ENCODE peak calls at places on chromosome 3, in eight cellular contexts. One of them, this sample, is unnamed.

GRCh38 chr3:16266714-16267113 is 1.7 kb downstream of the OXNAD1 start:
- DNase-seq in PC-3: peak; percentile 23
- DNase-seq in colonic mucosa: no peak
- DNase-seq in left lung: no peak
- DNase-seq in K562: no peak
- DNase-seq in cardiac muscle cell: no peak
- DNase-seq in spleen: no peak
- DNase-seq in heart left ventricle: no peak
- DNase-seq in this sample: no peak

GRCh38 chr3:173893066-173893465 is 495.5 kb downstream of the NLGN1 start:
- DNase-seq in PC-3: peak; percentile 87
- DNase-seq in colonic mucosa: no peak
- DNase-seq in left lung: no peak
- DNase-seq in K562: no peak
- DNase-seq in cardiac muscle cell: no peak
- DNase-seq in spleen: no peak
- DNase-seq in heart left ventricle: no peak
- DNase-seq in this sample: no peak

GRCh38 chr3:171977860-171978259 is 61.5 kb upstream of the FNDC3B start:
- DNase-seq in PC-3: no peak
- DNase-seq in colonic mucosa: no peak
- DNase-seq in left lung: no peak
- DNase-seq in K562: no peak
- DNase-seq in cardiac muscle cell: no peak
- DNase-seq in spleen: no peak
- DNase-seq in heart left ventricle: no peak
- DNase-seq in this sample: no peak

GRCh38 chr3:64681827-64682226 is 6.0 kb downstream of the ADAMTS9 start:
- DNase-seq in PC-3: no peak
- DNase-seq in colonic mucosa: no peak
- DNase-seq in left lung: no peak
- DNase-seq in K562: no peak
- DNase-seq in cardiac muscle cell: no peak
- DNase-seq in spleen: no peak
- DNase-seq in heart left ventricle: no peak
- DNase-seq in this sample: no peak

GRCh38 chr3:73719877-73720276 is 95.1 kb upstream of the PDZRN3 start:
- DNase-seq in PC-3: no peak
- DNase-seq in colonic mucosa: peak; percentile 32
- DNase-seq in left lung: no peak
- DNase-seq in K562: no peak
- DNase-seq in cardiac muscle cell: peak; percentile 55
- DNase-seq in spleen: no peak
- DNase-seq in heart left ventricle: no peak
- DNase-seq in this sample: no peak

GRCh38 chr3:36514171-36514570 is 133.9 kb downstream of the STAC start:
- DNase-seq in PC-3: peak; percentile 36
- DNase-seq in colonic mucosa: no peak
- DNase-seq in left lung: no peak
- DNase-seq in K562: no peak
- DNase-seq in cardiac muscle cell: peak; percentile 23
- DNase-seq in spleen: no peak
- DNase-seq in heart left ventricle: no peak
- DNase-seq in this sample: no peak

GRCh38 chr3:54322354-54322753 is 200.0 kb downstream of the CACNA2D3 start:
- DNase-seq in PC-3: no peak
- DNase-seq in colonic mucosa: peak; percentile 74
- DNase-seq in left lung: no peak
- DNase-seq in K562: no peak
- DNase-seq in cardiac muscle cell: no peak
- DNase-seq in spleen: no peak
- DNase-seq in heart left ventricle: no peak
- DNase-seq in this sample: no peak

GRCh38 chr3:59212128-59212764 is 162.4 kb upstream of the CFAP20DC start:
- DNase-seq in PC-3: peak; percentile 86
- DNase-seq in colonic mucosa: peak; percentile 23
- DNase-seq in left lung: no peak
- DNase-seq in K562: peak; percentile 12
- DNase-seq in cardiac muscle cell: peak; percentile 61
- DNase-seq in spleen: no peak
- DNase-seq in heart left ventricle: no peak
- DNase-seq in this sample: no peak

GRCh38 chr3:12730511-12731234 is 28.4 kb downstream of the TMEM40 start:
- DNase-seq in PC-3: peak; percentile 63
- DNase-seq in colonic mucosa: no peak
- DNase-seq in left lung: no peak
- DNase-seq in K562: no peak
- DNase-seq in cardiac muscle cell: no peak
- DNase-seq in spleen: no peak
- DNase-seq in heart left ventricle: no peak
- DNase-seq in this sample: no peak

DNA sequence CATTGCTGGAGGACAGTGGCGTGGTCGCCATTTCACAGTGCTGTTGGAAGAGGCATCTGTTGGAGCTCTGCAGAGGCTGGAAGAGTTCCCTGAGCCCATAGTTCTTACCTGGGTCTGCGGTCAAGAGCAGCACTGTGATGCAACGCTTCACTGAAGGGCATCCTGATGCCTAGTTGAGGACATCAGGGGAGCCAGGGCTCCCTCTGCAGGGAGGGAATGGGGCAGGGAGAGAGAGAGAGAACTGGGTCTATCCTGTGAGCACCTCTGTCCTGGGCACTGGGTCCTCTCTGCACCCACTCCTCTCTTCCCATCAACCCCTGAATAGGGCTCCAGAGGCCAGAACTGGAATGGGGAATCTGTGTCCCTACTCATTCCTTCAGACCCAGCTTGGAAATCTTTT is 23.9 kb upstream of the MOBP start:
- DNase-seq in PC-3: peak; percentile 25
- DNase-seq in colonic mucosa: no peak
- DNase-seq in left lung: no peak
- DNase-seq in K562: no peak
- DNase-seq in cardiac muscle cell: no peak
- DNase-seq in spleen: no peak
- DNase-seq in heart left ventricle: no peak
- DNase-seq in this sample: no peak
- TF ChIP-seq CTCF in PC-3: peak; percentile 33
- TF ChIP-seq CTCF in colonic mucosa: no peak
- TF ChIP-seq CTCF in left lung: no peak
- TF ChIP-seq CTCF in K562: peak; percentile 52
- TF ChIP-seq CTCF in cardiac muscle cell: peak; percentile 11
- TF ChIP-seq CTCF in spleen: no peak
- TF ChIP-seq CTCF in heart left ventricle: no peak
- TF ChIP-seq CTCF in this sample: no peak

GRCh38 chr3:192170659-192171058 is 556.7 kb downstream of the FGF12 start:
- DNase-seq in PC-3: no peak
- DNase-seq in colonic mucosa: no peak
- DNase-seq in left lung: no peak
- DNase-seq in K562: no peak
- DNase-seq in cardiac muscle cell: no peak
- DNase-seq in spleen: no peak
- DNase-seq in heart left ventricle: no peak
- DNase-seq in this sample: no peak

GRCh38 chr3:192169332-192169915 is 557.9 kb downstream of the FGF12 start:
- DNase-seq in PC-3: no peak
- DNase-seq in colonic mucosa: no peak
- DNase-seq in left lung: no peak
- DNase-seq in K562: no peak
- DNase-seq in cardiac muscle cell: peak; percentile 43
- DNase-seq in spleen: no peak
- DNase-seq in heart left ventricle: no peak
- DNase-seq in this sample: no peak

GRCh38 chr3:192171213-192171612 is 556.1 kb downstream of the FGF12 start:
- DNase-seq in PC-3: no peak
- DNase-seq in colonic mucosa: no peak
- DNase-seq in left lung: no peak
- DNase-seq in K562: no peak
- DNase-seq in cardiac muscle cell: no peak
- DNase-seq in spleen: no peak
- DNase-seq in heart left ventricle: no peak
- DNase-seq in this sample: no peak

GRCh38 chr3:192168202-192168601 is 559.1 kb downstream of the FGF12 start:
- DNase-seq in PC-3: no peak
- DNase-seq in colonic mucosa: no peak
- DNase-seq in left lung: no peak
- DNase-seq in K562: no peak
- DNase-seq in cardiac muscle cell: no peak
- DNase-seq in spleen: no peak
- DNase-seq in heart left ventricle: no peak
- DNase-seq in this sample: no peak

DNA sequence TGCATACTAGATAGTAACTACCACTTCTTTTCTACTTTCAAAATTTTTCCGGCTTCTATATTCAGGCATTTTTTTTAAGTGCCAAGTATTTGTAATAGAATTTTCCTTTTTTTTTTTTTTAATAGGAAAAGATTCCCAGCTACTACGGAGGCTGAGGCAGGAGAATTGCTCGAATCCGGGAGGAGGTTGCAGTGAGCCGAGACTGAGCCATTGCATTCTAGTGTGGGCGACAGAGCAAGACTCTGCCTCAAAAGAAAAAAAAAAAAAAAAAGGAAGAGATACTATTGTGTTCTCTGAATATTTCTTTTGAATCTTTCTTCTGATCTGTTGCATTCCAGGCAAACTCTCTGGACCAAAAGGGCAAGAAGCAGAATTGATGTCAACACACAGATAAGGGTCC is 557.3 kb downstream of the FGF12 start:
- DNase-seq in PC-3: no peak
- DNase-seq in colonic mucosa: no peak
- DNase-seq in left lung: no peak
- DNase-seq in K562: no peak
- DNase-seq in cardiac muscle cell: no peak
- DNase-seq in spleen: no peak
- DNase-seq in heart left ventricle: no peak
- DNase-seq in this sample: no peak
- H3K4me3 ChIP-seq in PC-3: no peak overlapping the region
- H3K4me3 ChIP-seq in colonic mucosa: no peak overlapping the region
- H3K4me3 ChIP-seq in left lung: no peak overlapping the region
- H3K4me3 ChIP-seq in K562: no peak overlapping the region
- H3K4me3 ChIP-seq in cardiac muscle cell: no peak overlapping the region
- H3K4me3 ChIP-seq in spleen: no peak overlapping the region
- H3K4me3 ChIP-seq in heart left ventricle: no peak overlapping the region
- H3K4me3 ChIP-seq in this sample: no peak overlapping the region

DNA sequence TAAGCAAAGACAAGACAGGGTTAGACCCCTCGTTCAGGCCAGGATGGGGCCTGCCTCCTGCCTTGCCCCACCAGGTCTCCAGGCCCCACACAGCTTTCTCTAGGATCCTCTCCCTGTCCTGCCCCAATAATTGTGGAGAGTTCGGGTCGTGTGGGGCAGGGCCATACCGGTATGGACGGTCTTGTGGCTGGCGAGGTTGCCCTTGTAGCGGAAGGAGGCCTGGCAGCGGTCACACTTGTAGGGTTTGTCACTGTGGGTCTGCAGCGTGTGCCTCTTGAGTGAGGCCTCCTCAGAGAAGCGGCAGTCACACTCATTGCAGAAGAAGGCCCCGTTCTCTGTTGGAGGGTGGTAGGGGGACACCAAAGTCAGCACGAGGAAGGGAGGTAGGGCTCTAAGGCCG is 18.7 kb downstream of the BCL6 start:
- DNase-seq in PC-3: no peak
- DNase-seq in colonic mucosa: no peak
- DNase-seq in left lung: no peak
- DNase-seq in K562: no peak
- DNase-seq in cardiac muscle cell: no peak
- DNase-seq in spleen: no peak
- DNase-seq in heart left ventricle: no peak
- DNase-seq in this sample: no peak
- H3K36me3 ChIP-seq in PC-3: peaks cover 60% of the 10 kb centered on the region
- H3K36me3 ChIP-seq in colonic mucosa: peaks cover 13% of the 10 kb centered on the region
- H3K36me3 ChIP-seq in left lung: peaks cover 23% of the 10 kb centered on the region
- H3K36me3 ChIP-seq in K562: no peaks in the 10 kb centered on the region
- H3K36me3 ChIP-seq in cardiac muscle cell: peaks cover 3% of the 10 kb centered on the region
- H3K36me3 ChIP-seq in spleen: peaks cover 97% of the 10 kb centered on the region
- H3K36me3 ChIP-seq in heart left ventricle: peaks cover 69% of the 10 kb centered on the region
- H3K36me3 ChIP-seq in this sample: no peaks in the 10 kb centered on the region

DNA sequence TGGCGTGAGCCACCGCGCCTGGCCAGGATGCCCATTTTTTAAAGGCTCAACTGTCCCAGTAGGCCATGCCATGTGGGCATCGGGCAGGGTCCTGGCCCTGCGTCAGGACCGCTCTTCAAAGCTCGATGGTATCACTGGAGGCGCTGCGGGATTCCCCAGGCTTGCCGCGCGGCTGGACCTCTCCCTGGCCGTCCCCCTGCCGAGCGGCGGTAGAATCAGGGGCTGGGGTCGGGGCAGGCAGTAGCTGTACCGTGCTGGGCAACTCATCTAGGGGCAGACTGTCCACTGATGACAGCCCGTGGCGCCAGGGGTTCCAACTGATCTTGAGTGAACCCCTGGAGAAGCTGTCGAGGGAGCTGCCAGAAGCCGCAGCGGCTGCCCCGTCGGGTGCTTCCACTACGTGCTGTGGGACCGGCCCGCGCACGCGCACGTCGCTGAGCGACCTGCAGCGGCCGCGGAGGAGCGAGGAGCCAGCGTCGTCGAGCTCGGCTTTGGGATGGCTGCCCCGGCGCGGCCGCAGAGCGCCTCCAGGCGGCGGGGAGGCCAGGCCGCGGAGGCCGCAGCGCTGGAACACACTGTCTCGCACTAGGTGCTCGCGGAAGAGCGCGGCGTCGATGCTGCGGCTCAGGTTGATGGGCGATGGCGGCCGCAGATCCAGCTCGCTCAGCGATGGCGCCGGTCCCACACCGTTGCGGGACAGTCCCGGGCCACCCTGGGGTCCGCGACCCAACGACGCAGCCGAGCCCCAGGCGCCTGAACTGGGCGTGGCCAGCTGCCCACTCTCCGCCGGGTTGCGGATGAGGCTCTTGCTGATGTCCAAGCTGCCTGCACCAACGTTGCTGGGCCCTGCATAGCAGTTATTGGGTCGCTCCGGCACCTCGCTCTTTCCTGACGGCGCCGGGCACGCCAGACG is 5.8 kb downstream of the PRRT3 start:
- DNase-seq in PC-3: peak; percentile 96
- DNase-seq in colonic mucosa: peak; percentile 86
- DNase-seq in left lung: peak; percentile 88
- DNase-seq in K562: no peak
- DNase-seq in cardiac muscle cell: peak; percentile 95
- DNase-seq in spleen: peak; percentile 96
- DNase-seq in heart left ventricle: peak; percentile 93
- DNase-seq in this sample: no peak
- TF ChIP-seq CTCF in PC-3: peak; percentile 71
- TF ChIP-seq CTCF in colonic mucosa: peak; percentile 76
- TF ChIP-seq CTCF in left lung: peak; percentile 58
- TF ChIP-seq CTCF in K562: no peak
- TF ChIP-seq CTCF in cardiac muscle cell: peak; percentile 74
- TF ChIP-seq CTCF in spleen: peak; percentile 66
- TF ChIP-seq CTCF in heart left ventricle: peak; percentile 88
- TF ChIP-seq CTCF in this sample: no peak

DNA sequence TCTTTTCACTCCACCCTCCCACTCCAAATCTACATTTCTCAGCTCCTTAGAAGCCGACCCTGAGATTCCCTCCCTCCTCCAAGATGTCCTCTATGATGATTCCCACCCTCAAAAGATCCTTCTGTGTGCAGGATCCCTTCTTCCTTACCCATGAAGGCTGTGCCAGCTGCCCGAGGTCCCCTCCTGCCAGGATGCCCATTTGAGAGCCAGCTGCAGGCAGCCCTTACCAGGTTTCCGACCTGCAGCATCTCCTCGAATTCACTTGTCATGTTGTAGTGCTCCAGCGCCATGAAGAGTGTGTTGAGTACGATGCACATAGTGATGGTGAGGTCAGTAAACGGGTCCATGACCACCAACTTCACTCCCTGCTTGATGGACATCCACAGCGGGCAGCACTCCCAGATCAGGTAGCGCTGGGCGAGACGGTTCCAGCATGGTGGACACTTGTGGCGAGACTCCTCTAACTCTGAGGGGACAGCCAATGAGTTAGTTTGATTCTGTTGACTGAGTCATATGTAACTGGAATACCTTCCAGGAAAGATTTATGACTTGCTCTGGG is 51.9 kb downstream of the SCN5A start:
- DNase-seq in PC-3: no peak
- DNase-seq in colonic mucosa: no peak
- DNase-seq in left lung: peak; percentile 11
- DNase-seq in K562: no peak
- DNase-seq in cardiac muscle cell: no peak
- DNase-seq in spleen: peak; percentile 51
- DNase-seq in heart left ventricle: peak; percentile 56
- DNase-seq in this sample: no peak
- H3K4me3 ChIP-seq in PC-3: no peak overlapping the region
- H3K4me3 ChIP-seq in colonic mucosa: no peak overlapping the region
- H3K4me3 ChIP-seq in left lung: no peak overlapping the region
- H3K4me3 ChIP-seq in K562: no peak overlapping the region
- H3K4me3 ChIP-seq in cardiac muscle cell: no peak overlapping the region
- H3K4me3 ChIP-seq in spleen: no peak overlapping the region
- H3K4me3 ChIP-seq in heart left ventricle: no peak overlapping the region
- H3K4me3 ChIP-seq in this sample: no peak overlapping the region

This sample was measured in GM06990.